ENCODE peak calls at places on chromosomes 1 and 21, in ten cellular contexts. O, B, D, G, I, K, Y, J, N and Q are unnamed samples.

GRCh38 chr1:1562556-1563195 is 12.0 kb downstream of the SSU72 start:
- DNase-seq in O (no peak), B (no peak), D (no peak), G (no peak), I (no peak), K (peak), Y (no peak), J (no peak), N (no peak), Q (no peak)

GRCh38 chr1:155729031-155729898 is 40.4 kb downstream of the DAP3 start:
- DNase-seq in O (peak), B (no peak), D (no peak), G (peak), I (peak), K (no peak), Y (peak), J (no peak), N (peak), Q (peak)

GRCh38 chr1:88736633-88737248 is 52.7 kb downstream of the PKN2 start:
- DNase-seq in O (peak), B (peak), D (no peak), G (peak), I (no peak), K (no peak), Y (no peak), J (no peak), N (peak), Q (no peak)

GRCh38 chr1:25641931-25642611 is 25.5 kb downstream of the MAN1C1 start:
- DNase-seq in O (peak), B (no peak), D (no peak), G (no peak), I (no peak), K (no peak), Y (no peak), J (no peak), N (no peak), Q (no peak)

GRCh38 chr1:22341791-22342605 is 109.7 kb upstream of the ZBTB40 start:
- DNase-seq in O (no peak), B (no peak), D (no peak), G (no peak), I (no peak), K (no peak), Y (no peak), J (no peak), N (no peak), Q (no peak)

GRCh38 chr1:172978595-172978994 is 72.1 kb downstream of the TNFSF18 start:
- DNase-seq in O (no peak), B (no peak), D (no peak), G (no peak), I (no peak), K (no peak), Y (no peak), J (no peak), N (no peak), Q (no peak)

GRCh38 chr1:168443899-168444298 is 99.9 kb downstream of the XCL2 start:
- DNase-seq in O (no peak), B (no peak), D (no peak), G (no peak), I (no peak), K (no peak), Y (no peak), J (no peak), N (no peak), Q (no peak)

GRCh38 chr1:220363196-220363831 is 91.1 kb upstream of the RAB3GAP2 start:
- DNase-seq in O (peak), B (no peak), D (no peak), G (no peak), I (no peak), K (no peak), Y (no peak), J (no peak), N (no peak), Q (no peak)

GRCh38 chr1:53246261-53247134 is 8.2 kb upstream of the MAGOH start:
- DNase-seq in O (no peak), B (no peak), D (no peak), G (no peak), I (no peak), K (no peak), Y (no peak), J (no peak), N (no peak), Q (no peak)

GRCh38 chr1:3409737-3410434 is 44.6 kb upstream of the ARHGEF16 start:
- DNase-seq in O (peak), B (no peak), D (no peak), G (peak), I (peak), K (peak), Y (no peak), J (peak), N (peak), Q (no peak)

GRCh38 chr1:225768662-225769426 is 8.8 kb upstream of the SRP9 start:
- DNase-seq in O (no peak), B (no peak), D (no peak), G (no peak), I (no peak), K (no peak), Y (no peak), J (no peak), N (no peak), Q (no peak)

GRCh38 chr1:1630191-1630964 is 1.6 kb upstream of the MMP23B start:
- DNase-seq in O (no peak), B (peak), D (peak), G (peak), I (peak), K (peak), Y (peak), J (peak), N (peak), Q (no peak)

GRCh38 chr21:43333301-43334062 is 93.4 kb downstream of the SIK1 start:
- DNase-seq in O (peak), B (no peak), D (peak), G (peak), I (peak), K (peak), Y (no peak), J (no peak), N (peak), Q (peak)

GRCh38 chr1:41621791-41622190 is 137.3 kb upstream of the EDN2 start:
- DNase-seq in O (no peak), B (no peak), D (no peak), G (no peak), I (no peak), K (no peak), Y (no peak), J (no peak), N (no peak), Q (no peak)

GRCh38 chr1:53112271-53112774 is 30.1 kb downstream of the SLC1A7 start:
- DNase-seq in O (no peak), B (no peak), D (no peak), G (no peak), I (no peak), K (no peak), Y (no peak), J (no peak), N (no peak), Q (no peak)

GRCh38 chr1:21139601-21140000 is 37.1 kb downstream of the EIF4G3 start:
- DNase-seq in O (no peak), B (no peak), D (no peak), G (no peak), I (peak), K (peak), Y (no peak), J (no peak), N (no peak), Q (no peak)

GRCh38 chr21:41236361-41236973 is 68.5 kb downstream of the BACE2 start:
- DNase-seq in O (no peak), B (no peak), D (no peak), G (no peak), I (no peak), K (no peak), Y (no peak), J (no peak), N (no peak), Q (no peak)

GRCh38 chr1:194300776-194301175 is 1114.4 kb upstream of the B3GALT2 start:
- DNase-seq in O (no peak), B (no peak), D (no peak), G (no peak), I (no peak), K (no peak), Y (no peak), J (no peak), N (no peak), Q (no peak)

GRCh38 chr1:234154320-234155251 is 218.7 kb upstream of the COA6 start:
- DNase-seq in O (peak), B (peak), D (no peak), G (peak), I (no peak), K (no peak), Y (peak), J (no peak), N (peak), Q (no peak)

GRCh38 chr21:35145626-35146236 is 96.6 kb upstream of the RUNX1 start:
- DNase-seq in O (no peak), B (no peak), D (no peak), G (no peak), I (no peak), K (no peak), Y (no peak), J (no peak), N (no peak), Q (no peak)

GRCh38 chr1:10185759-10186158 is 24.6 kb upstream of the KIF1B start:
- DNase-seq in O (no peak), B (no peak), D (no peak), G (no peak), I (no peak), K (no peak), Y (no peak), J (no peak), N (no peak), Q (no peak)

GRCh38 chr1:222887127-222887461 is 72.3 kb downstream of the DISP1 start:
- DNase-seq in O (no peak), B (no peak), D (no peak), G (no peak), I (no peak), K (no peak), Y (no peak), J (no peak), N (no peak), Q (no peak)

GRCh38 chr1:179788259-179788658 is 45.2 kb downstream of the FAM163A start:
- DNase-seq in O (no peak), B (no peak), D (no peak), G (no peak), I (no peak), K (no peak), Y (no peak), J (no peak), N (peak), Q (no peak)

GRCh38 chr1:28718601-28719331 is 18.0 kb upstream of the YTHDF2 start:
- DNase-seq in O (peak), B (no peak), D (no peak), G (no peak), I (no peak), K (no peak), Y (no peak), J (no peak), N (no peak), Q (no peak)

DNA sequence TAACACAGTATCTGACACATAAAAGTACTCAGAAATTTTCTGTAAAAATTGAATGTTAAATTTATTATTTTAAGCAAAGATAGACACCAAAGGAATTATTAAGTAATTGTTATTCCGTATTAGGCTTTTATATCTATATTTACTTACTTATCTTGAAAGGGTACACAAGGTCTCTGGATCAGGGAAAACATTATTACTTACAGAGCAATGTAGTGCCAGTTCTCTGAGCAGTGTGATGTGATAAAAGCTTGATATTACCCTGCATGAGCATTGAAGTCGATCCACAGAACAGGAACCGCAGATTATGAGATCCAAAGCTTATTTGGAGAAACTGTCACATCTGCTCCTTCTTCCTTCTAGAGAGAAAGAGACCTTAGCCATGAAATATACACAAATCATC is 637.9 kb upstream of the RGS18 start:
- DNase-seq in O (no peak), B (no peak), D (no peak), G (no peak), I (no peak), K (no peak), Y (no peak), J (no peak), N (no peak), Q (no peak)
- TF ChIP-seq CTCF in O (no peak), B (no peak), D (no peak), G (no peak), I (no peak), K (no peak), Y (no peak), J (no peak), N (no peak), Q (no peak)

DNA sequence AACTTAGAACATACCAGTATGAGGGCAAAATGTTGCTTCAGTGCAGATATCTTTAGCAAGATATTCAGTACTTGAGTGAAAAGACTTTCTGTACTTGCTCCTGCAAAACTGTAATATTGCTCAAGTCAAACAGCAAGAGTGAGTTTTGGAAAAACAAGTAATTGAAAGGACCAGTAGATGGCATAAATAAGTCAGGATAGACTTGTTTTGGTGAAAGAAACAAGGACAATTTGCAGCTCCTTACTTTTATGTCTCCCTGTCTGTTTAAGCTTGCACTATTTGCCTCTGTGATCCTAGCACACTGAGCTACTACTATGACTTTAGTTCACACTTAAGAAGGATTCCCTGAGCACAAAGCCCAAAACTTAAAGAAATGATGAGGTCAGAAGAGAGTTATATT is 39.1 kb downstream of the IFI44 start:
- DNase-seq in O (peak), B (no peak), D (no peak), G (no peak), I (no peak), K (no peak), Y (no peak), J (no peak), N (no peak), Q (no peak)
- TF ChIP-seq CTCF in O (peak), B (no peak), D (no peak), G (no peak), I (no peak), K (peak), Y (no peak), J (peak), N (peak), Q (no peak)

GRCh38 chr1:236561976-236562375 is 38.2 kb downstream of the LGALS8 start:
- DNase-seq in O (no peak), B (no peak), D (no peak), G (no peak), I (no peak), K (no peak), Y (no peak), J (no peak), N (no peak), Q (no peak)

GRCh38 chr1:236565530-236565929 is 38.8 kb downstream of the HEATR1 start:
- DNase-seq in O (no peak), B (no peak), D (no peak), G (no peak), I (no peak), K (no peak), Y (no peak), J (no peak), N (no peak), Q (no peak)

GRCh38 chr1:236558069-236558468 is 34.3 kb downstream of the LGALS8 start:
- DNase-seq in O (no peak), B (no peak), D (no peak), G (no peak), I (no peak), K (no peak), Y (no peak), J (no peak), N (no peak), Q (no peak)

GRCh38 chr1:236556606-236557005 is 32.8 kb downstream of the LGALS8 start:
- DNase-seq in O (no peak), B (no peak), D (no peak), G (no peak), I (no peak), K (no peak), Y (no peak), J (no peak), N (no peak), Q (no peak)

GRCh38 chr1:236560213-236560771 is 36.5 kb downstream of the LGALS8 start:
- DNase-seq in O (no peak), B (no peak), D (no peak), G (no peak), I (no peak), K (no peak), Y (no peak), J (no peak), N (no peak), Q (no peak)
- TF ChIP-seq CTCF in O (peak), B (no peak), D (no peak), G (no peak), I (no peak), K (no peak), Y (no peak), J (no peak), N (peak), Q (no peak)

DNA sequence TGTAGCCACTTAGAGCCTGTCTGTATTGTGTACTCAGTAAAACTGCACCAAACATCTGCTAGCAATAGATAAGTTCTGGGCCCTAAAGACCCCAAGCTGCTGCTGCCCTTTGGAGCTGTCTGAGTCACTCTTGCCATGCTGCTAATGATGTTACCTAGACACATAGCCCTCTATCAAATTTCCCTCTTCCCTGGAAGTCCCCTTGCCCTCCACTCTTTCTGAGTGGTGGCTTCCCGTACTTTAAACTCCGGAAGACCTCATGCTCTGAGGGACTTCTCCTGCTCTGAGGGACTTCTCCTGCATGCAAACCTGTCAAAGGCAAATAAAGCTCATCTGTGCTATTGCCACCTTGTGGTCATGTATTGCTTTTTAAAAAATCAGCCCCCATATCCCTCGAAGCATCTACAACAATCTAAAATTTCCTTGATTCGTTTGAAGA is 34.0 kb downstream of the FH start:
- DNase-seq in O (peak), B (peak), D (no peak), G (no peak), I (no peak), K (no peak), Y (peak), J (no peak), N (peak), Q (no peak)
- TF ChIP-seq CTCF in O (peak), B (peak), D (no peak), G (peak), I (no peak), K (no peak), Y (peak), J (no peak), N (peak), Q (peak)

DNA sequence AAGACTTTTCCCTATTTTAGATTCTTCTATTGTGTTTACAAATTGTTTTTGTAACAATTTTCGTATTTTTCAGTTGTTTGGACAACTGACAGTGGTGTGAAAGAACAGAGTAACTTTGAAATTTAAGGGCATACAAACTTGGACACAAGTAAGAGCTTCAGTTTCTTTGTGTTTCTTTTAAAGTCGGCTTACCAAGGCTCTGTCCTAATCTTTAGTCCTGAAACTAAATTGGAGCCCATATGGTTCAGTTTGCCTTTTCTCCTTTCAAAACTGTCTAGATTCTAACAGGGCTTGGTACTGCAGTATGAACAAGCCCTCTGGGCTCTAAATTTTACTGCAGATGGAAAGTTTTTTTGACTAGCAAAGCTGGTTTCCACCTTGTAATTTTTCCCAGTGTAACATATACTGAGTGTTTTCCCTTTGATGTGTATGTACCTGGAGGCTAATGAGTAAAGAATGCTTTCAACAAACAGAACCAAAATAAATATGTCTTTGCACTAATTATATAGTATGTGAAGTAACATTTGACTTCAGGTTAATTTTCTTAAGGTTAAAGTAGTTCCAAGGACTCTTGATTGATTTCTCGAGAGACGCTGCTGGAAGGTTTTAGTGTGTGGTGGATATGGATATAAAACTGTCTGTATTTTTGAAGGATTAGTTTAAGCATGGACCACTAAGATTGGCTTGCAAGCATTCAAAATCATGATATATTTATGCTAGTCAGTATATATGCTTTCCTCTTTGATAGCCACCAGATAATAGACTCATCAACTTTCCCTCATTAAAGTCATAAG is 4.1 kb downstream of the SNX27 start:
- DNase-seq in O (no peak), B (no peak), D (no peak), G (no peak), I (no peak), K (no peak), Y (no peak), J (no peak), N (no peak), Q (no peak)
- TF ChIP-seq CTCF in O (no peak), B (no peak), D (no peak), G (no peak), I (no peak), K (no peak), Y (no peak), J (no peak), N (no peak), Q (no peak)

GRCh38 chr1:95021794-95022193 is 51.0 kb downstream of the ALG14 start:
- DNase-seq in O (no peak), B (no peak), D (no peak), G (no peak), I (peak), K (no peak), Y (no peak), J (no peak), N (no peak), Q (no peak)
- TF ChIP-seq CTCF in O (no peak), B (no peak), D (no peak), G (no peak), I (no peak), K (no peak), Y (no peak), J (no peak), N (no peak), Q (no peak)

GRCh38 chr1:61921435-61921834 is 179.2 kb downstream of the PATJ start:
- DNase-seq in O (peak), B (no peak), D (no peak), G (no peak), I (no peak), K (no peak), Y (no peak), J (no peak), N (no peak), Q (no peak)
- TF ChIP-seq CTCF in O (no peak), B (no peak), D (no peak), G (no peak), I (peak), K (peak), Y (no peak), J (no peak), N (peak), Q (no peak)

GRCh38 chr1:159669338-159669737 is 45.1 kb downstream of the CRP start:
- DNase-seq in O (peak), B (no peak), D (no peak), G (no peak), I (no peak), K (no peak), Y (no peak), J (no peak), N (no peak), Q (no peak)
- TF ChIP-seq CTCF in O (no peak), B (no peak), D (no peak), G (no peak), I (no peak), K (no peak), Y (no peak), J (no peak), N (no peak), Q (no peak)

GRCh38 chr21:15022608-15023261 is 42.1 kb downstream of the NRIP1 start:
- DNase-seq in O (no peak), B (no peak), D (no peak), G (no peak), I (no peak), K (no peak), Y (no peak), J (no peak), N (no peak), Q (no peak)
- TF ChIP-seq CTCF in O (no peak), B (no peak), D (no peak), G (no peak), I (no peak), K (no peak), Y (no peak), J (no peak), N (no peak), Q (no peak)